ENCODE peak calls at places on chromosomes 13 and 19, in nine cellular contexts. R is non-pigmented ciliary epithelial cell; I is activated naive CD8-positive, alpha-beta T cell treated with anti-CD3 and anti-CD28 coated beads for 36 hours; V is endothelial cell; E is choroid plexus epithelial cell; O is HS-27A; C is KG1; U is HT1080; X is CD8-positive, alpha-beta memory T cell. K is an unnamed sample.

GRCh38 chr19:29645911-29646310 is 19.4 kb upstream of the PLEKHF1 start:
- DNase-seq in R (no peak), I (no peak), V (no peak), E (peak), O (no peak), C (no peak), U (peak), X (no peak), K (no peak)

GRCh38 chr13:102993348-102993747 is 72.9 kb downstream of the SLC10A2 start:
- DNase-seq in R (no peak), I (no peak), V (no peak), E (peak), O (no peak), C (no peak), U (no peak), X (no peak), K (no peak)

GRCh38 chr19:33177417-33177976 is 16.6 kb upstream of the LRP3 start:
- DNase-seq in R (no peak), I (no peak), V (peak), E (no peak), O (no peak), C (peak), U (no peak), X (peak), K (no peak)

GRCh38 chr13:85659493-85659892 is 139.7 kb downstream of the SLITRK6 start:
- DNase-seq in R (no peak), I (no peak), V (no peak), E (peak), O (no peak), C (no peak), U (no peak), X (no peak), K (no peak)

GRCh38 chr19:45638930-45639729 is at the start of gene EML2:
- DNase-seq in R (no peak), I (peak), V (peak), E (peak), O (no peak), C (no peak), U (no peak), X (peak), K (no peak)

GRCh38 chr19:3080281-3080680 is 13.9 kb upstream of the GNA11 start:
- DNase-seq in R (no peak), I (no peak), V (no peak), E (peak), O (no peak), C (no peak), U (no peak), X (no peak), K (peak)

GRCh38 chr19:45202637-45203036 is 24.1 kb downstream of the BLOC1S3 start:
- DNase-seq in R (no peak), I (no peak), V (no peak), E (no peak), O (no peak), C (no peak), U (no peak), X (no peak), K (no peak)

GRCh38 chr19:16587031-16588023 is 15.1 kb upstream of the SLC35E1 start:
- DNase-seq in R (no peak), I (peak), V (no peak), E (peak), O (no peak), C (peak), U (no peak), X (peak), K (peak)

GRCh38 chr13:106274551-106275208 is 260.8 kb downstream of the EFNB2 start:
- DNase-seq in R (no peak), I (no peak), V (no peak), E (no peak), O (no peak), C (no peak), U (no peak), X (no peak), K (peak)

GRCh38 chr13:39186205-39186880 is 148.1 kb downstream of the NHLRC3 start:
- DNase-seq in R (no peak), I (no peak), V (no peak), E (no peak), O (no peak), C (no peak), U (no peak), X (no peak), K (no peak)

GRCh38 chr13:110576736-110577476 is 15.4 kb upstream of the RAB20 start:
- DNase-seq in R (no peak), I (no peak), V (no peak), E (no peak), O (no peak), C (no peak), U (peak), X (no peak), K (no peak)

GRCh38 chr13:60047943-60048342 is 115.8 kb downstream of the DIAPH3 start:
- DNase-seq in R (no peak), I (no peak), V (no peak), E (peak), O (no peak), C (no peak), U (no peak), X (no peak), K (no peak)

GRCh38 chr19:17873661-17874422 is 2.1 kb downstream of the SLC5A5 start:
- DNase-seq in R (no peak), I (peak), V (peak), E (no peak), O (no peak), C (no peak), U (no peak), X (peak), K (no peak)

GRCh38 chr19:46635920-46636761 is at the start of gene GNG8:
- DNase-seq in R (no peak), I (peak), V (no peak), E (no peak), O (no peak), C (no peak), U (no peak), X (no peak), K (no peak)

GRCh38 chr19:51250786-51251452 is at the start of gene SIGLECL1:
- DNase-seq in R (no peak), I (no peak), V (no peak), E (no peak), O (no peak), C (no peak), U (no peak), X (no peak), K (no peak)

GRCh38 chr13:76425930-76426329 is 460.3 kb downstream of the KCTD12 start:
- DNase-seq in R (peak), I (no peak), V (no peak), E (peak), O (no peak), C (no peak), U (peak), X (no peak), K (no peak)

GRCh38 chr13:75612354-75612753 is 23.8 kb upstream of the LMO7 start:
- DNase-seq in R (no peak), I (no peak), V (no peak), E (no peak), O (no peak), C (no peak), U (no peak), X (no peak), K (no peak)

GRCh38 chr13:21738636-21739035 is 67.8 kb downstream of the FGF9 start:
- DNase-seq in R (no peak), I (no peak), V (no peak), E (no peak), O (no peak), C (no peak), U (no peak), X (no peak), K (no peak)

GRCh38 chr13:73945871-73946270 is 188.3 kb downstream of the KLF12 start:
- DNase-seq in R (no peak), I (no peak), V (no peak), E (no peak), O (no peak), C (no peak), U (no peak), X (no peak), K (no peak)

GRCh38 chr13:98450012-98450411 is 126.9 kb downstream of the STK24 start:
- DNase-seq in R (no peak), I (no peak), V (no peak), E (no peak), O (no peak), C (no peak), U (no peak), X (no peak), K (no peak)

GRCh38 chr13:35481777-35482176 is 5.3 kb upstream of the MAB21L1 start:
- DNase-seq in R (no peak), I (no peak), V (no peak), E (no peak), O (no peak), C (no peak), U (no peak), X (no peak), K (no peak)

GRCh38 chr13:44927953-44928352 is 61.3 kb downstream of the NUFIP1 start:
- DNase-seq in R (no peak), I (no peak), V (no peak), E (no peak), O (no peak), C (no peak), U (no peak), X (no peak), K (no peak)

GRCh38 chr13:24264976-24265375 is 44.4 kb upstream of the C1QTNF9 start:
- DNase-seq in R (no peak), I (peak), V (no peak), E (no peak), O (no peak), C (no peak), U (no peak), X (peak), K (no peak)

GRCh38 chr19:16139752-16140151 is 3.7 kb upstream of the HSH2D start:
- DNase-seq in R (no peak), I (no peak), V (no peak), E (no peak), O (no peak), C (peak), U (no peak), X (no peak), K (no peak)

GRCh38 chr19:49581007-49581508 is at the start of gene PRRG2:
- DNase-seq in R (no peak), I (no peak), V (no peak), E (no peak), O (no peak), C (no peak), U (no peak), X (no peak), K (no peak)

GRCh38 chr13:32116210-32116609 is 84.6 kb downstream of the FRY start:
- DNase-seq in R (no peak), I (no peak), V (no peak), E (peak), O (no peak), C (peak), U (no peak), X (no peak), K (no peak)